ENCODE peak calls at places on chromosome 20, in seven cellular contexts. J is ecto neural progenitor cell, Y is NCI-H524, R is fibroblast of mammary gland, V is mesendoderm, G is SW 1271, H is midbrain. A is an unnamed sample.
A peak's percentile ranks its signal among the peaks of the same experiment; 100 is the strongest.

GRCh38 chr20:32806356-32806755 is 13.4 kb upstream of the MAPRE1 start:
- DNase-seq in G (no peak), R (no peak), H (no peak), Y (peak; percentile 20), V (no peak), J (no peak), A (no peak)

GRCh38 chr20:25011831-25012241 is 19.3 kb upstream of the APMAP start:
- DNase-seq in V (no peak), Y (no peak), G (no peak), J (no peak), R (no peak), H (peak; percentile 19), A (no peak)

GRCh38 chr20:31663838-31664695 is 26.4 kb downstream of the COX4I2 start:
- DNase-seq in Y (no peak), R (no peak), G (no peak), H (peak; percentile 57), J (no peak), V (peak; percentile 69), A (no peak)

GRCh38 chr20:36275011-36275410 is 31.1 kb upstream of the DLGAP4 start:
- DNase-seq in H (no peak), J (no peak), R (no peak), Y (no peak), V (no peak), G (no peak), A (no peak)

GRCh38 chr20:47795214-47795667 is 10.0 kb upstream of the SULF2 start:
- DNase-seq in G (peak; percentile 20), H (no peak), J (no peak), R (no peak), V (no peak), Y (no peak), A (no peak)

GRCh38 chr20:63248835-63249591 is 5.2 kb downstream of the NKAIN4 start:
- DNase-seq in Y (no peak), G (no peak), V (no peak), J (no peak), H (no peak), R (no peak), A (no peak)

GRCh38 chr20:25239387-25240370 is 8.2 kb upstream of the PYGB start:
- DNase-seq in H (no peak), G (no peak), V (no peak), R (no peak), J (no peak), Y (no peak), A (no peak)

GRCh38 chr20:46031701-46032254 is 2.8 kb downstream of the SLC12A5 start:
- DNase-seq in J (peak; percentile 73), Y (peak; percentile 78), G (peak; percentile 19), H (peak; percentile 7), V (peak; percentile 56), R (no peak), A (no peak)

GRCh38 chr20:44733341-44734069 is 12.2 kb upstream of the KCNK15 start:
- DNase-seq in H (peak; percentile 82), J (peak; percentile 75), Y (peak; percentile 22), G (peak; percentile 67), R (peak; percentile 74), V (peak; percentile 83), A (peak; percentile 53)

GRCh38 chr20:58649288-58650180 is 1.5 kb upstream of the STX16 start:
- DNase-seq in Y (no peak), G (no peak), J (no peak), H (no peak), R (no peak), V (no peak), A (no peak)

GRCh38 chr20:62361799-62362589 is 5.1 kb downstream of the LAMA5 start:
- DNase-seq in H (no peak), Y (no peak), J (peak; percentile 60), V (peak; percentile 96), G (peak; percentile 46), R (no peak), A (no peak)

GRCh38 chr20:48635361-48635760 is 192.4 kb downstream of the PREX1 start:
- DNase-seq in H (no peak), J (no peak), G (no peak), V (no peak), Y (no peak), R (no peak), A (no peak)

GRCh38 chr20:19888269-19888669 is 128.9 kb upstream of the NAA20 start:
- DNase-seq in Y (no peak), V (no peak), J (no peak), R (no peak), G (no peak), H (peak; percentile 46), A (no peak)

GRCh38 chr20:2922957-2923356 is 49.7 kb downstream of the PTPRA start:
- DNase-seq in G (no peak), Y (no peak), R (no peak), J (no peak), V (peak; percentile 66), H (no peak), A (no peak)

GRCh38 chr20:1491281-1491840 is at the start of gene SIRPB2:
- DNase-seq in G (no peak), V (no peak), H (peak; percentile 12), R (no peak), Y (no peak), J (no peak), A (no peak)

GRCh38 chr20:63073738-63074065 is 66.9 kb upstream of the BHLHE23 start:
- DNase-seq in V (no peak), H (no peak), Y (no peak), J (no peak), G (no peak), R (no peak), A (no peak)

GRCh38 chr20:10218536-10219451 is at the start of gene SNAP25:
- DNase-seq in R (peak; percentile 93), Y (peak; percentile 93), V (peak; percentile 97), J (peak; percentile 91), G (peak; percentile 87), H (peak; percentile 89), A (peak; percentile 58)

GRCh38 chr20:46701556-46701955 is 7.9 kb upstream of the SLC2A10 start:
- DNase-seq in R (peak; percentile 67), Y (no peak), V (no peak), H (no peak), J (peak; percentile 12), G (no peak), A (no peak)

GRCh38 chr20:11235058-11235457 is 561.3 kb upstream of the JAG1 start:
- DNase-seq in J (no peak), G (peak; percentile 68), R (peak; percentile 38), Y (no peak), H (no peak), V (peak; percentile 95), A (peak; percentile 5)

GRCh38 chr20:6731951-6732580 is 35.4 kb upstream of the BMP2 start:
- DNase-seq in V (no peak), J (no peak), Y (no peak), R (no peak), G (no peak), H (peak; percentile 52), A (no peak)

GRCh38 chr20:50048420-50049166 is 64.4 kb downstream of the UBE2V1 start:
- DNase-seq in G (no peak), Y (no peak), J (no peak), H (peak; percentile 36), R (no peak), V (no peak), A (no peak)

GRCh38 chr20:3633913-3634478 is 29.2 kb downstream of the GFRA4 start:
- DNase-seq in H (no peak), Y (no peak), V (no peak), G (no peak), J (no peak), R (no peak), A (no peak)

GRCh38 chr20:31587545-31588389 is 17.3 kb upstream of the ID1 start:
- DNase-seq in Y (peak; percentile 75), J (peak; percentile 63), R (peak; percentile 75), H (no peak), G (no peak), V (no peak), A (no peak)

GRCh38 chr20:36745234-36745926 is 510 bp downstream of the NDRG3 start:
- DNase-seq in V (peak; percentile 46), J (no peak), G (no peak), H (no peak), R (no peak), Y (no peak), A (no peak)

GRCh38 chr20:388034-388994 is 7.8 kb downstream of the TRIB3 start:
- DNase-seq in R (no peak), G (no peak), V (no peak), H (no peak), Y (no peak), J (no peak), A (no peak)

GRCh38 chr20:59746155-59746554 is 141.8 kb downstream of the PHACTR3 start:
- DNase-seq in R (no peak), J (no peak), G (no peak), V (no peak), Y (peak; percentile 45), H (no peak), A (no peak)

GRCh38 chr20:4607287-4607713 is 114.4 kb upstream of the PRND start:
- DNase-seq in G (peak; percentile 75), Y (peak; percentile 86), H (peak; percentile 78), V (peak; percentile 77), J (peak; percentile 76), R (peak; percentile 75), A (peak; percentile 64)

GRCh38 chr20:23874747-23875146 is 4.8 kb downstream of the CST5 start:
- DNase-seq in G (no peak), Y (peak; percentile 52), R (peak; percentile 25), J (no peak), V (no peak), H (no peak), A (no peak)

GRCh38 chr20:20360464-20360863 is 7.4 kb upstream of the INSM1 start:
- DNase-seq in V (peak; percentile 73), G (peak; percentile 66), H (peak; percentile 71), J (peak; percentile 64), Y (peak; percentile 70), R (peak; percentile 64), A (peak; percentile 53)

GRCh38 chr20:6184086-6184485 is 61.3 kb upstream of the FERMT1 start:
- DNase-seq in Y (no peak), V (peak; percentile 5), J (no peak), G (no peak), H (no peak), R (no peak), A (no peak)

GRCh38 chr20:910840-911770 is 5.0 kb downstream of the ANGPT4 start:
- DNase-seq in V (no peak), J (no peak), G (no peak), H (no peak), Y (no peak), R (peak; percentile 8), A (no peak)

GRCh38 chr20:52681288-52681687 is 290.9 kb upstream of the TSHZ2 start:
- DNase-seq in G (no peak), V (no peak), J (no peak), H (no peak), R (no peak), Y (no peak), A (no peak)

GRCh38 chr20:37527638-37528441 is at the start of gene BLCAP:
- DNase-seq in G (peak; percentile 95), H (peak; percentile 92), R (peak; percentile 77), J (peak; percentile 93), V (peak; percentile 93), Y (peak; percentile 96), A (peak; percentile 77)

GRCh38 chr20:54078296-54078695 is 7.9 kb upstream of the BCAS1 start:
- DNase-seq in Y (no peak), J (no peak), H (no peak), G (no peak), V (no peak), R (no peak), A (no peak)